ENCODE peak calls at places on chromosomes 7 and 10, in nine cellular contexts. F, C, G, I, A, V, X, J and N are unnamed samples.

GRCh38 chr10:121974019-121974534 is 940 bp downstream of the NSMCE4A start:
- DNase-seq in C (no peak), F (no peak), A (no peak), G (no peak), X (no peak), J (no peak), I (no peak), V (no peak), N (no peak)

GRCh38 chr7:22872087-22872807 is 49.6 kb upstream of the TOMM7 start:
- DNase-seq in G (no peak), X (no peak), F (no peak), J (no peak), V (no peak), A (no peak), I (no peak), C (no peak), N (no peak)

GRCh38 chr10:129849452-129849750 is 114.7 kb downstream of the EBF3 start:
- DNase-seq in V (no peak), A (no peak), C (no peak), F (no peak), G (no peak), J (no peak), I (no peak), X (no peak), N (no peak)

GRCh38 chr10:73827346-73828089 is 16.1 kb upstream of the NDST2 start:
- DNase-seq in V (no peak), F (no peak), C (no peak), I (no peak), G (no peak), J (peak), A (peak), X (no peak), N (peak)

GRCh38 chr10:4650109-4650508 is 175.9 kb upstream of the AKR1E2 start:
- DNase-seq in J (no peak), F (no peak), C (no peak), V (no peak), G (no peak), I (no peak), A (peak), X (no peak), N (no peak)

GRCh38 chr7:3832199-3832598 is 531.1 kb downstream of the SDK1 start:
- DNase-seq in A (no peak), V (no peak), J (no peak), F (no peak), G (no peak), X (no peak), C (no peak), I (no peak), N (no peak)

GRCh38 chr10:118220346-118220745 is 121.8 kb downstream of the FAM204A start:
- DNase-seq in X (no peak), A (no peak), G (no peak), F (no peak), I (no peak), J (no peak), C (no peak), V (no peak), N (no peak)

GRCh38 chr7:29189743-29190201 is 4.8 kb upstream of the CHN2 start:
- DNase-seq in X (peak), I (peak), V (peak), C (no peak), G (peak), J (peak), F (peak), A (peak), N (peak)

GRCh38 chr10:6399241-6399701 is 180.8 kb downstream of the PRKCQ start:
- DNase-seq in J (peak), A (no peak), I (peak), V (no peak), G (peak), X (no peak), C (peak), F (peak), N (no peak)

GRCh38 chr7:100166317-100166940 is 2.0 kb downstream of the GAL3ST4 start:
- DNase-seq in G (no peak), C (no peak), F (no peak), X (no peak), J (no peak), V (no peak), I (no peak), A (no peak), N (no peak)

GRCh38 chr7:68442931-68443631 is 1155.2 kb upstream of the AUTS2 start:
- DNase-seq in J (no peak), I (no peak), G (no peak), F (peak), A (no peak), C (no peak), X (no peak), V (no peak), N (no peak)

GRCh38 chr10:6151087-6151977 is 51.4 kb upstream of the PFKFB3 start:
- DNase-seq in A (peak), I (peak), C (peak), V (peak), F (peak), X (no peak), J (peak), G (peak), N (no peak)

GRCh38 chr10:26475448-26475847 is 37.3 kb downstream of the APBB1IP start:
- DNase-seq in V (no peak), A (no peak), F (no peak), C (no peak), I (no peak), X (no peak), J (no peak), G (no peak), N (no peak)

GRCh38 chr7:120864146-120864920 is 6.4 kb upstream of the TSPAN12 start:
- DNase-seq in G (no peak), X (no peak), V (no peak), C (no peak), A (no peak), F (no peak), I (no peak), J (no peak), N (no peak)

GRCh38 chr7:3979956-3980643 is 679.0 kb downstream of the SDK1 start:
- DNase-seq in F (no peak), A (no peak), V (no peak), X (no peak), C (no peak), I (no peak), G (no peak), J (no peak), N (no peak)

GRCh38 chr7:142431491-142431890 is 173.6 kb upstream of the PRSS58 start:
- DNase-seq in C (no peak), I (no peak), X (no peak), V (no peak), F (no peak), A (peak), G (no peak), J (no peak), N (no peak)

GRCh38 chr7:111878788-111879187 is 316.5 kb upstream of the IMMP2L start:
- DNase-seq in J (no peak), F (no peak), X (no peak), I (no peak), C (no peak), V (no peak), A (no peak), G (no peak), N (no peak)

GRCh38 chr7:128458956-128459355 is 3.3 kb downstream of the HILPDA start:
- DNase-seq in A (no peak), V (no peak), X (no peak), J (no peak), F (no peak), G (no peak), C (no peak), I (no peak), N (no peak)

GRCh38 chr10:4310153-4310552 is 515.9 kb upstream of the AKR1E2 start:
- DNase-seq in F (no peak), V (no peak), G (no peak), A (no peak), X (no peak), C (no peak), J (no peak), I (peak), N (no peak)

GRCh38 chr10:21166557-21167287 is 269.6 kb upstream of the NEBL start:
- DNase-seq in V (no peak), J (no peak), A (no peak), C (no peak), X (no peak), F (no peak), G (no peak), I (no peak), N (no peak)

GRCh38 chr10:131946321-131946751 is 35.4 kb downstream of the BNIP3 start:
- DNase-seq in J (peak), I (no peak), V (no peak), C (peak), F (peak), X (no peak), G (no peak), A (peak), N (peak)

GRCh38 chr7:87818336-87818735 is 57.8 kb downstream of the SLC25A40 start:
- DNase-seq in X (no peak), C (no peak), G (no peak), A (no peak), V (no peak), F (no peak), J (no peak), I (no peak), N (no peak)

GRCh38 chr7:105389090-105389650 is 449 bp upstream of the SRPK2 start:
- DNase-seq in I (peak), J (peak), X (no peak), A (peak), G (peak), V (no peak), F (peak), C (no peak), N (peak)

GRCh38 chr10:1137499-1138163 is 81.4 kb downstream of the WDR37 start:
- DNase-seq in C (no peak), G (no peak), X (no peak), J (no peak), A (no peak), F (no peak), I (no peak), V (no peak), N (no peak)

GRCh38 chr10:1138529-1138928 is 82.3 kb downstream of the WDR37 start:
- DNase-seq in G (no peak), X (no peak), A (no peak), J (no peak), F (no peak), V (no peak), I (no peak), C (no peak), N (no peak)

GRCh38 chr10:1141261-1141660 is 85.1 kb downstream of the WDR37 start:
- DNase-seq in I (no peak), X (no peak), F (no peak), C (no peak), V (no peak), G (no peak), J (no peak), A (no peak), N (no peak)

GRCh38 chr10:1141701-1142100 is 85.5 kb downstream of the WDR37 start:
- DNase-seq in A (no peak), F (no peak), V (no peak), X (no peak), J (no peak), G (no peak), I (no peak), C (no peak), N (no peak)

DNA sequence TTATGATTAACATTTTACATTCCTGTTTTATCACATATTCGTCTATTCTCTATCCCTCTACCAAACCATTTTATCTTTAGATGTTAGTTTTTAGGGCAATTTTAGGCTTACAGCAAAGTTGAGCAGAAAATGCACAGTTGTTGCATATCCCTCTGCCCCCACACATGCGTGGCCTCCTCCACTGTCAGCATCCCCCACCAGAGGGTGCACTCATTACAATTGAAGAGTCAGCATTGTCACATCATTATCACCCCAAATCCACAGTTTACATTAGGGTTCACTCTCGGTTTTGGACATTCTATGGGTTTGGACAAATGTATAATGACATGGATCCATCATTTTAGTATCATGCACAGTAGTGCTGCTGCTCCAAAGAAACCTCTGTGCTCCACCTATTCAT is 86.4 kb downstream of the WDR37 start:
- DNase-seq in J (peak), X (no peak), I (no peak), V (no peak), F (no peak), C (no peak), G (no peak), A (no peak), N (no peak)
- TF ChIP-seq CTCF in J (no peak), X (no peak), I (peak), V (peak), F (no peak), C (peak), G (no peak), A (peak), N (peak)

GRCh38 chr7:157096286-157097055 is 42.3 kb upstream of the UBE3C start:
- DNase-seq in J (no peak), F (no peak), A (no peak), I (no peak), G (no peak), V (no peak), X (no peak), C (no peak), N (no peak)
- TF ChIP-seq CTCF in J (no peak), F (no peak), A (no peak), I (no peak), G (no peak), V (no peak), X (no peak), C (no peak), N (no peak)

GRCh38 chr7:93175219-93175618 is 27.0 kb upstream of the SAMD9L start:
- DNase-seq in X (no peak), C (no peak), V (no peak), J (no peak), A (no peak), G (no peak), I (no peak), F (peak), N (no peak)
- TF ChIP-seq CTCF in X (no peak), C (no peak), V (peak), J (no peak), A (no peak), G (no peak), I (no peak), F (no peak), N (no peak)

GRCh38 chr7:5647816-5648215 is 133.6 kb downstream of the RNF216 start:
- DNase-seq in X (no peak), A (no peak), I (no peak), V (no peak), F (no peak), J (no peak), C (no peak), G (no peak), N (no peak)
- TF ChIP-seq CTCF in X (no peak), A (no peak), I (no peak), V (no peak), F (no peak), J (no peak), C (no peak), G (no peak), N (no peak)

GRCh38 chr10:63637833-63638443 is 116.7 kb downstream of the REEP3 start:
- DNase-seq in J (no peak), A (no peak), G (no peak), V (no peak), X (no peak), C (no peak), F (peak), I (no peak), N (no peak)
- TF ChIP-seq CTCF in J (no peak), A (no peak), G (no peak), V (peak), X (no peak), C (no peak), F (no peak), I (no peak), N (no peak)

GRCh38 chr10:48472670-48473069 is 132.2 kb downstream of the ARHGAP22 start:
- DNase-seq in A (no peak), G (no peak), I (no peak), C (no peak), V (no peak), J (no peak), F (no peak), X (no peak), N (no peak)

GRCh38 chr10:48470115-48470892 is 134.6 kb downstream of the ARHGAP22 start:
- DNase-seq in J (no peak), I (peak), F (no peak), A (no peak), G (no peak), C (no peak), V (peak), X (no peak), N (no peak)

GRCh38 chr10:48468866-48469511 is 135.9 kb downstream of the ARHGAP22 start:
- DNase-seq in X (no peak), V (no peak), J (no peak), C (no peak), G (no peak), I (no peak), F (no peak), A (no peak), N (no peak)

GRCh38 chr10:48469516-48470020 is 135.3 kb downstream of the ARHGAP22 start:
- DNase-seq in I (no peak), F (no peak), C (no peak), A (no peak), V (no peak), J (no peak), X (no peak), G (no peak), N (no peak)

GRCh38 chr10:48470893-48471805 is 133.7 kb downstream of the ARHGAP22 start:
- DNase-seq in A (peak), I (no peak), F (no peak), G (no peak), X (no peak), V (peak), J (peak), C (peak), N (peak)
- TF ChIP-seq CTCF in A (no peak), I (no peak), F (no peak), G (no peak), X (no peak), V (peak), J (peak), C (peak), N (peak)

DNA sequence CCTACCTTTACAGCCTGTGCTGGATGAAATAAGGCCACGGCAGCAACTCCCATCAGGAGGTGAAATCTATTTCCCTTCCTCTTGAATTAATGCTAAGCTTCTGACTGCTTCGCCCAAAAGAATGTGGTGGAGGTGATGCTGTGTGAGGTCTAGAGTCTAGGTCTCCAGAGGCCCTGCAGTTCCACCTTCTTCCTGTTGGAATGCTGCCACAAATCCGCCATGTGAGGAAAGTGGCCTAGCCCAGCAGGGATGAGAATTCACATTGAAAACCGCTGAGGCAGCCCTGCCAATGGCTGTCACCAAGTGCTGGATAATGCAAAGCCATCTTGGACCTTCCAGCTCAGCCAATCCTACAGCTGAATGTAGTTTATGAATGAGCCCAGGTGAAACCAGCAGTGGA is 28.0 kb downstream of the RHOBTB1 start:
- DNase-seq in C (no peak), F (peak), A (no peak), J (peak), G (no peak), V (peak), I (no peak), X (no peak), N (no peak)
- TF ChIP-seq CTCF in C (no peak), F (no peak), A (peak), J (no peak), G (no peak), V (peak), I (no peak), X (no peak), N (no peak)

GRCh38 chr7:30353532-30353931 is 69.1 kb downstream of the ZNRF2 start:
- DNase-seq in I (no peak), G (no peak), J (no peak), V (no peak), X (no peak), A (no peak), F (no peak), C (no peak), N (no peak)
- TF ChIP-seq CTCF in I (no peak), G (no peak), J (no peak), V (no peak), X (no peak), A (no peak), F (no peak), C (no peak), N (no peak)